ENCODE peak calls at places on chromosomes 5 and 9, in eight cellular contexts. P is endothelial cell, I is sigmoid colon, D is astrocyte of the spinal cord, G is B cell, J is mesothelial cell of epicardium, H is HFFc6, R is RWPE1. F is an unnamed sample.

GRCh38 chr9:135070198-135070951 is 17.1 kb upstream of the OLFM1 start:
- DNase-seq in P (no peak), I (peak; percentile 48), D (no peak), G (no peak), J (peak; percentile 12), H (no peak), R (no peak), F (peak; percentile 68)

GRCh38 chr5:168219515-168220410 is 71.7 kb upstream of the WWC1 start:
- DNase-seq in P (peak; percentile 60), I (no peak), D (peak; percentile 67), G (peak; percentile 48), J (no peak), H (peak; percentile 61), R (peak; percentile 89), F (no peak)

GRCh38 chr5:3600106-3600997 is 4.7 kb downstream of the IRX1 start:
- DNase-seq in P (peak; percentile 43), I (no peak), D (peak; percentile 20), G (no peak), J (no peak), H (no peak), R (no peak), F (no peak)

GRCh38 chr9:134618163-134618822 is 23.3 kb upstream of the COL5A1 start:
- DNase-seq in P (no peak), I (peak; percentile 65), D (no peak), G (no peak), J (peak; percentile 20), H (no peak), R (no peak), F (no peak)

GRCh38 chr9:93244101-93244500 is 60.2 kb downstream of the WNK2 start:
- DNase-seq in P (no peak), I (no peak), D (no peak), G (no peak), J (no peak), H (no peak), R (no peak), F (no peak)

GRCh38 chr9:138048184-138048583 is 170.6 kb downstream of the CACNA1B start:
- DNase-seq in P (no peak), I (no peak), D (no peak), G (no peak), J (peak; percentile 3), H (no peak), R (no peak), F (peak; percentile 43)

GRCh38 chr5:24401767-24402166 is 243.0 kb downstream of the CDH10 start:
- DNase-seq in P (no peak), I (no peak), D (peak; percentile 17), G (no peak), J (no peak), H (no peak), R (peak; percentile 67), F (no peak)

GRCh38 chr5:53603009-53603687 is 42.7 kb downstream of the NDUFS4 start:
- DNase-seq in P (no peak), I (no peak), D (no peak), G (no peak), J (no peak), H (no peak), R (no peak), F (no peak)

GRCh38 chr5:126900796-126901195 is 123.9 kb downstream of the LMNB1 start:
- DNase-seq in P (no peak), I (no peak), D (no peak), G (no peak), J (no peak), H (no peak), R (no peak), F (no peak)

GRCh38 chr9:112043423-112043822 is 131.7 kb downstream of the SUSD1 start:
- DNase-seq in P (no peak), I (no peak), D (peak; percentile 65), G (no peak), J (no peak), H (peak; percentile 25), R (no peak), F (no peak)

GRCh38 chr9:96875460-96876142 is 21.3 kb upstream of the ZNF782 start:
- DNase-seq in P (peak; percentile 77), I (no peak), D (peak; percentile 83), G (peak; percentile 45), J (peak; percentile 81), H (no peak), R (peak; percentile 92), F (no peak)

GRCh38 chr9:122001491-122002201 is 91.5 kb downstream of the TTLL11 start:
- DNase-seq in P (no peak), I (no peak), D (peak; percentile 66), G (no peak), J (no peak), H (peak; percentile 32), R (no peak), F (no peak)

GRCh38 chr9:93675336-93676150 is 99.2 kb downstream of the PHF2 start:
- DNase-seq in P (peak; percentile 2), I (peak; percentile 65), D (no peak), G (no peak), J (peak; percentile 14), H (no peak), R (no peak), F (peak; percentile 81)

GRCh38 chr5:31993182-31993961 is 180.7 kb downstream of the GOLPH3 start:
- DNase-seq in P (no peak), I (no peak), D (peak; percentile 67), G (no peak), J (no peak), H (peak; percentile 28), R (no peak), F (no peak)

GRCh38 chr5:180817847-180818246 is 15.2 kb upstream of the MGAT1 start:
- DNase-seq in P (no peak), I (peak; percentile 49), D (no peak), G (no peak), J (no peak), H (no peak), R (no peak), F (no peak)

GRCh38 chr5:180340856-180341255 is 12.3 kb downstream of the GFPT2 start:
- DNase-seq in P (no peak), I (no peak), D (no peak), G (no peak), J (no peak), H (no peak), R (no peak), F (peak; percentile 66)

GRCh38 chr9:90162819-90163218 is 479.8 kb downstream of the DIRAS2 start:
- DNase-seq in P (no peak), I (no peak), D (no peak), G (no peak), J (no peak), H (no peak), R (no peak), F (no peak)

GRCh38 chr5:170313344-170313743 is 15.8 kb upstream of the LCP2 start:
- DNase-seq in P (no peak), I (no peak), D (no peak), G (no peak), J (no peak), H (no peak), R (no peak), F (no peak)

GRCh38 chr9:82363666-82364065 is 375.1 kb downstream of the SPATA31D1 start:
- DNase-seq in P (no peak), I (no peak), D (no peak), G (no peak), J (no peak), H (no peak), R (no peak), F (no peak)

GRCh38 chr9:78040726-78041125 is 9.1 kb upstream of the GNAQ start:
- DNase-seq in P (no peak), I (no peak), D (no peak), G (no peak), J (no peak), H (no peak), R (no peak), F (no peak)

GRCh38 chr5:125006011-125006685 is 259.7 kb upstream of the ZNF608 start:
- DNase-seq in P (no peak), I (no peak), D (no peak), G (peak; percentile 56), J (no peak), H (no peak), R (no peak), F (no peak)

GRCh38 chr5:115831163-115831768 is 10.1 kb downstream of the ATG12 start:
- DNase-seq in P (peak; percentile 25), I (no peak), D (peak; percentile 46), G (peak; percentile 62), J (no peak), H (peak; percentile 42), R (peak; percentile 51), F (no peak)

GRCh38 chr9:100204796-100205195 is 105.8 kb downstream of the INVS start:
- DNase-seq in P (no peak), I (no peak), D (no peak), G (no peak), J (no peak), H (no peak), R (no peak), F (no peak)

GRCh38 chr5:173786296-173787187 is 101.6 kb upstream of the CPEB4 start:
- DNase-seq in P (no peak), I (no peak), D (no peak), G (peak; percentile 53), J (no peak), H (no peak), R (no peak), F (no peak)
- TF ChIP-seq CTCF in P (no peak), I (no peak), D (no peak), G (peak; percentile 75), J (no peak), H (no peak), R (no peak), F (no peak)

GRCh38 chr5:134132372-134133212 is 18.1 kb downstream of the TCF7 start:
- DNase-seq in P (no peak), I (peak; percentile 37), D (no peak), G (peak; percentile 80), J (no peak), H (no peak), R (no peak), F (peak; percentile 69)
- TF ChIP-seq CTCF in P (no peak), I (no peak), D (no peak), G (peak; percentile 39), J (no peak), H (peak; percentile 23), R (no peak), F (no peak)

DNA sequence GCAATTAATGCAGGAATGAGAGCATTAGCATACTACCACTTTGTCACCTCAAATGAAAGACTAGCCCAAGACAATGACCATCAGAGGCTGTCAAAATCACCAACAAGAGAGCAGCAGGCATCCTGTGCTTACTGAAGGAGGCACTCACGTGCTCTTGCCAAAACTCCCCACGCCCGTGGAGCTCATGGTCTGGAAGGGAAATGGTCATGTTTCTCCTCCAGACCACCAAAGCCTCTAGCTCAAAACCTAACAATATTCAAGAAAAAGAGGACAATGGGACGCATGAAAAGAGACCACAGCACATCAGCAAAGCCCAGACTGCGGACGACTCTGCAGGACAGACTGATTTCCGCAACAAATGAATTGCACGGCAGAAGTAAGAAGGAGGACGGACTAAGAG is 12.8 kb downstream of the AKNA start:
- DNase-seq in P (no peak), I (peak; percentile 27), D (no peak), G (no peak), J (no peak), H (no peak), R (no peak), F (no peak)
- TF ChIP-seq CTCF in P (no peak), I (no peak), D (no peak), G (no peak), J (no peak), H (no peak), R (no peak), F (no peak)

DNA sequence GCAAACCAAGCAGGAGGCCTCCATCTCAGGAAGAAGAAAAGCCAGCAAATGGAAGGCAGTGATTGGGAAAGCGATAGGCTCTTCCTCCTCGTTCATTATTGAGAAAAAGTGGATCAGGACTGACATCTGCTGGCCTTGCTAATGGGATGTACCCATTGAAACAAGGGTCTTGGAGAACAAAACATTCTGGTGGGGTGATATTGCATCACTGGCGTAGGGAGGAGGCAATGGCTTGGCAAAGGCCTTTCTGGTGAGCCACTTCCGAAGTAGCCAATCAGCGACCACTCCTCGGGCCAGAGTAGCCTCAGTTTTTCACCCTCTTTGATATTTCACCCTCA is 86.7 kb upstream of the NFIB start:
- DNase-seq in P (peak; percentile 62), I (peak; percentile 80), D (peak; percentile 82), G (no peak), J (no peak), H (peak; percentile 7), R (peak; percentile 16), F (no peak)
- TF ChIP-seq CTCF in P (peak; percentile 28), I (peak; percentile 54), D (peak; percentile 52), G (no peak), J (no peak), H (peak; percentile 61), R (no peak), F (peak; percentile 74)

F was measured in chondrocyte.